ENCODE peak calls at places on chromosomes 11 and 22, in six cellular contexts. One of them, this sample, is unnamed.

GRCh38 chr11:86984701-86985100 is 29.5 kb upstream of the FZD4 start:
- DNase-seq in pancreas: no peak
- DNase-seq in tibial artery: no peak
- DNase-seq in epithelial cell of esophagus: no peak
- DNase-seq in PC-9: no peak
- DNase-seq in type B pancreatic cell: no peak
- DNase-seq in this sample: no peak

GRCh38 chr11:79321282-79321681 is 119.5 kb downstream of the TENM4 start:
- DNase-seq in pancreas: no peak
- DNase-seq in tibial artery: no peak
- DNase-seq in epithelial cell of esophagus: no peak
- DNase-seq in PC-9: no peak
- DNase-seq in type B pancreatic cell: no peak
- DNase-seq in this sample: no peak

GRCh38 chr11:116738975-116739374 is 33.8 kb downstream of the BUD13 start:
- DNase-seq in pancreas: no peak
- DNase-seq in tibial artery: no peak
- DNase-seq in epithelial cell of esophagus: no peak
- DNase-seq in PC-9: no peak
- DNase-seq in type B pancreatic cell: no peak
- DNase-seq in this sample: no peak

GRCh38 chr11:50174189-50174588 is 141.5 kb downstream of the OR4C45 start:
- DNase-seq in pancreas: no peak
- DNase-seq in tibial artery: no peak
- DNase-seq in epithelial cell of esophagus: peak
- DNase-seq in PC-9: no peak
- DNase-seq in type B pancreatic cell: no peak
- DNase-seq in this sample: peak

GRCh38 chr11:45818961-45819605 is 14.1 kb downstream of the SLC35C1 start:
- DNase-seq in pancreas: no peak
- DNase-seq in tibial artery: no peak
- DNase-seq in epithelial cell of esophagus: no peak
- DNase-seq in PC-9: no peak
- DNase-seq in type B pancreatic cell: no peak
- DNase-seq in this sample: no peak

GRCh38 chr11:35403765-35404396 is 15.5 kb downstream of the SLC1A2 start:
- DNase-seq in pancreas: no peak
- DNase-seq in tibial artery: no peak
- DNase-seq in epithelial cell of esophagus: no peak
- DNase-seq in PC-9: no peak
- DNase-seq in type B pancreatic cell: no peak
- DNase-seq in this sample: no peak

GRCh38 chr22:28898233-28898629 is 14.9 kb downstream of the ZNRF3 start:
- DNase-seq in pancreas: no peak
- DNase-seq in tibial artery: no peak
- DNase-seq in epithelial cell of esophagus: no peak
- DNase-seq in PC-9: no peak
- DNase-seq in type B pancreatic cell: no peak
- DNase-seq in this sample: no peak

GRCh38 chr11:116232364-116232801 is 540.4 kb downstream of the BUD13 start:
- DNase-seq in pancreas: no peak
- DNase-seq in tibial artery: no peak
- DNase-seq in epithelial cell of esophagus: no peak
- DNase-seq in PC-9: no peak
- DNase-seq in type B pancreatic cell: no peak
- DNase-seq in this sample: no peak

GRCh38 chr22:36900225-36900624 is 13.2 kb upstream of the CSF2RB start:
- DNase-seq in pancreas: no peak
- DNase-seq in tibial artery: no peak
- DNase-seq in epithelial cell of esophagus: no peak
- DNase-seq in PC-9: no peak
- DNase-seq in type B pancreatic cell: no peak
- DNase-seq in this sample: no peak

GRCh38 chr22:28798810-28799124 is 1.6 kb downstream of the XBP1 start:
- DNase-seq in pancreas: no peak
- DNase-seq in tibial artery: no peak
- DNase-seq in epithelial cell of esophagus: no peak
- DNase-seq in PC-9: no peak
- DNase-seq in type B pancreatic cell: no peak
- DNase-seq in this sample: no peak

GRCh38 chr11:101436511-101437142 is 147.2 kb downstream of the TRPC6 start:
- DNase-seq in pancreas: peak
- DNase-seq in tibial artery: no peak
- DNase-seq in epithelial cell of esophagus: peak
- DNase-seq in PC-9: peak
- DNase-seq in type B pancreatic cell: no peak
- DNase-seq in this sample: peak

GRCh38 chr11:31861011-31861410 is 49.9 kb upstream of the PAX6 start:
- DNase-seq in pancreas: no peak
- DNase-seq in tibial artery: no peak
- DNase-seq in epithelial cell of esophagus: no peak
- DNase-seq in PC-9: no peak
- DNase-seq in type B pancreatic cell: no peak
- DNase-seq in this sample: no peak

GRCh38 chr11:75174781-75175370 is 24.0 kb downstream of the SLCO2B1 start:
- DNase-seq in pancreas: no peak
- DNase-seq in tibial artery: peak
- DNase-seq in epithelial cell of esophagus: no peak
- DNase-seq in PC-9: no peak
- DNase-seq in type B pancreatic cell: no peak
- DNase-seq in this sample: no peak

GRCh38 chr11:9861860-9862725 is 198.2 kb downstream of the SWAP70 start:
- DNase-seq in pancreas: peak
- DNase-seq in tibial artery: peak
- DNase-seq in epithelial cell of esophagus: peak
- DNase-seq in PC-9: peak
- DNase-seq in type B pancreatic cell: no peak
- DNase-seq in this sample: peak

GRCh38 chr11:9265211-9266131 is at the start of gene DENND5A:
- DNase-seq in pancreas: peak
- DNase-seq in tibial artery: peak
- DNase-seq in epithelial cell of esophagus: peak
- DNase-seq in PC-9: peak
- DNase-seq in type B pancreatic cell: peak
- DNase-seq in this sample: peak

GRCh38 chr11:130738618-130739017 is 177.7 kb downstream of the SNX19 start:
- DNase-seq in pancreas: no peak
- DNase-seq in tibial artery: no peak
- DNase-seq in epithelial cell of esophagus: no peak
- DNase-seq in PC-9: no peak
- DNase-seq in type B pancreatic cell: no peak
- DNase-seq in this sample: no peak

GRCh38 chr11:65856689-65857499 is 1.1 kb downstream of the CFL1 start:
- DNase-seq in pancreas: peak
- DNase-seq in tibial artery: peak
- DNase-seq in epithelial cell of esophagus: peak
- DNase-seq in PC-9: peak
- DNase-seq in type B pancreatic cell: no peak
- DNase-seq in this sample: peak

GRCh38 chr11:293293-293851 is 4.4 kb downstream of the PGGHG start:
- DNase-seq in pancreas: no peak
- DNase-seq in tibial artery: peak
- DNase-seq in epithelial cell of esophagus: no peak
- DNase-seq in PC-9: no peak
- DNase-seq in type B pancreatic cell: no peak
- DNase-seq in this sample: no peak

GRCh38 chr11:66275984-66276612 is 1.9 kb upstream of the CNIH2 start:
- DNase-seq in pancreas: no peak
- DNase-seq in tibial artery: no peak
- DNase-seq in epithelial cell of esophagus: no peak
- DNase-seq in PC-9: no peak
- DNase-seq in type B pancreatic cell: no peak
- DNase-seq in this sample: no peak

GRCh38 chr22:27597703-27598444 is 203.7 kb downstream of the MN1 start:
- DNase-seq in pancreas: no peak
- DNase-seq in tibial artery: no peak
- DNase-seq in epithelial cell of esophagus: peak
- DNase-seq in PC-9: peak
- DNase-seq in type B pancreatic cell: no peak
- DNase-seq in this sample: peak

GRCh38 chr11:116596346-116597260 is 176.2 kb downstream of the BUD13 start:
- DNase-seq in pancreas: no peak
- DNase-seq in tibial artery: no peak
- DNase-seq in epithelial cell of esophagus: no peak
- DNase-seq in PC-9: no peak
- DNase-seq in type B pancreatic cell: no peak
- DNase-seq in this sample: no peak

GRCh38 chr11:15500643-15501042 is 385.9 kb downstream of the INSC start:
- DNase-seq in pancreas: no peak
- DNase-seq in tibial artery: no peak
- DNase-seq in epithelial cell of esophagus: no peak
- DNase-seq in PC-9: no peak
- DNase-seq in type B pancreatic cell: no peak
- DNase-seq in this sample: no peak

GRCh38 chr22:43542681-43543521 is 131.1 kb downstream of the MPPED1 start:
- DNase-seq in pancreas: no peak
- DNase-seq in tibial artery: no peak
- DNase-seq in epithelial cell of esophagus: no peak
- DNase-seq in PC-9: no peak
- DNase-seq in type B pancreatic cell: no peak
- DNase-seq in this sample: no peak

GRCh38 chr11:1307998-1308744 is 1.3 kb downstream of the TOLLIP start:
- DNase-seq in pancreas: peak
- DNase-seq in tibial artery: no peak
- DNase-seq in epithelial cell of esophagus: peak
- DNase-seq in PC-9: no peak
- DNase-seq in type B pancreatic cell: peak
- DNase-seq in this sample: no peak

GRCh38 chr22:17707526-17707925 is 66.7 kb downstream of the BID start:
- DNase-seq in pancreas: no peak
- DNase-seq in tibial artery: no peak
- DNase-seq in epithelial cell of esophagus: no peak
- DNase-seq in PC-9: no peak
- DNase-seq in type B pancreatic cell: no peak
- DNase-seq in this sample: no peak

GRCh38 chr11:86256608-86257007 is 12.1 kb downstream of the EED start:
- DNase-seq in pancreas: no peak
- DNase-seq in tibial artery: no peak
- DNase-seq in epithelial cell of esophagus: no peak
- DNase-seq in PC-9: no peak
- DNase-seq in type B pancreatic cell: no peak
- DNase-seq in this sample: no peak

GRCh38 chr11:134040386-134041297 is 28.2 kb upstream of the JAM3 start:
- DNase-seq in pancreas: no peak
- DNase-seq in tibial artery: no peak
- DNase-seq in epithelial cell of esophagus: peak
- DNase-seq in PC-9: no peak
- DNase-seq in type B pancreatic cell: no peak
- DNase-seq in this sample: peak

GRCh38 chr11:117315285-117316196 is 515 bp downstream of the BACE1 start:
- DNase-seq in pancreas: peak
- DNase-seq in tibial artery: no peak
- DNase-seq in epithelial cell of esophagus: no peak
- DNase-seq in PC-9: no peak
- DNase-seq in type B pancreatic cell: no peak
- DNase-seq in this sample: no peak

GRCh38 chr11:78646564-78647185 is 72.0 kb upstream of the NARS2 start:
- DNase-seq in pancreas: peak
- DNase-seq in tibial artery: no peak
- DNase-seq in epithelial cell of esophagus: peak
- DNase-seq in PC-9: peak
- DNase-seq in type B pancreatic cell: no peak
- DNase-seq in this sample: peak

GRCh38 chr22:49462291-49462690 is 365.4 kb downstream of the BRD1 start:
- DNase-seq in pancreas: no peak
- DNase-seq in tibial artery: no peak
- DNase-seq in epithelial cell of esophagus: no peak
- DNase-seq in PC-9: no peak
- DNase-seq in type B pancreatic cell: no peak
- DNase-seq in this sample: no peak

GRCh38 chr22:25623310-25623734 is 58.8 kb downstream of the GRK3 start:
- DNase-seq in pancreas: no peak
- DNase-seq in tibial artery: no peak
- DNase-seq in epithelial cell of esophagus: no peak
- DNase-seq in PC-9: no peak
- DNase-seq in type B pancreatic cell: no peak
- DNase-seq in this sample: no peak

GRCh38 chr11:119734788-119735187 is 5.8 kb upstream of the NECTIN1 start:
- DNase-seq in pancreas: no peak
- DNase-seq in tibial artery: no peak
- DNase-seq in epithelial cell of esophagus: no peak
- DNase-seq in PC-9: no peak
- DNase-seq in type B pancreatic cell: no peak
- DNase-seq in this sample: no peak

GRCh38 chr22:48974443-48975251 is 853.0 kb downstream of the BRD1 start:
- DNase-seq in pancreas: no peak
- DNase-seq in tibial artery: no peak
- DNase-seq in epithelial cell of esophagus: no peak
- DNase-seq in PC-9: no peak
- DNase-seq in type B pancreatic cell: peak
- DNase-seq in this sample: no peak

GRCh38 chr11:22633354-22633902 is 7.8 kb upstream of the FANCF start:
- DNase-seq in pancreas: no peak
- DNase-seq in tibial artery: no peak
- DNase-seq in epithelial cell of esophagus: peak
- DNase-seq in PC-9: no peak
- DNase-seq in type B pancreatic cell: no peak
- DNase-seq in this sample: no peak
- TF ChIP-seq CTCF in pancreas: no peak
- TF ChIP-seq CTCF in tibial artery: no peak
- TF ChIP-seq CTCF in epithelial cell of esophagus: peak
- TF ChIP-seq CTCF in PC-9: peak
- TF ChIP-seq CTCF in type B pancreatic cell: peak
- TF ChIP-seq CTCF in this sample: no peak

GRCh38 chr22:50625568-50626313 is 2.2 kb downstream of the ARSA start:
- DNase-seq in pancreas: peak
- DNase-seq in tibial artery: no peak
- DNase-seq in epithelial cell of esophagus: no peak
- DNase-seq in PC-9: no peak
- DNase-seq in type B pancreatic cell: peak
- DNase-seq in this sample: no peak
- TF ChIP-seq CTCF in pancreas: no peak
- TF ChIP-seq CTCF in tibial artery: no peak
- TF ChIP-seq CTCF in epithelial cell of esophagus: no peak
- TF ChIP-seq CTCF in PC-9: peak
- TF ChIP-seq CTCF in type B pancreatic cell: no peak
- TF ChIP-seq CTCF in this sample: peak

DNA sequence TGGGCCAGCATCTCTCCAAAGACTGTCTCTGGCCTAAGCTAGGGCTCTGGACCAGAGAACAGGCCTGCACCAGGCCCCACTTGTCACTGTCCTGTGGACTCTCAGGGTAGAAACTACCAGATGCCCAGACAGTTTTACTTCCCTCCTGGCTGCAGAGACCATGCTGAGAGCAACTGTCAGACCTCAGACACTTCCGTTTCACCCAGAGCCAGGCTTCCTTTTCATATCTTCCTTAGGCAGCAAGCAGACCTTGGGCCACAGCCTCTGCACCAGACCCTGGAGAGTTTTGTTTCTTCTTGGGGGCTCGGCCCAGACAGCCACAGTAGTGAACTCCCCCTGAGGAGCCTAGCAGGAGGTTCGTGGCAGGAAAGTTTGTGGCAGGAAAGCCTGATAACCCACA is 12.1 kb upstream of the FCHSD2 start:
- DNase-seq in pancreas: no peak
- DNase-seq in tibial artery: peak
- DNase-seq in epithelial cell of esophagus: no peak
- DNase-seq in PC-9: no peak
- DNase-seq in type B pancreatic cell: no peak
- DNase-seq in this sample: no peak
- TF ChIP-seq CTCF in pancreas: no peak
- TF ChIP-seq CTCF in tibial artery: no peak
- TF ChIP-seq CTCF in epithelial cell of esophagus: no peak
- TF ChIP-seq CTCF in PC-9: no peak
- TF ChIP-seq CTCF in type B pancreatic cell: no peak
- TF ChIP-seq CTCF in this sample: no peak

GRCh38 chr22:38239101-38239761 is 33.6 kb downstream of the TMEM184B start:
- DNase-seq in pancreas: peak
- DNase-seq in tibial artery: peak
- DNase-seq in epithelial cell of esophagus: peak
- DNase-seq in PC-9: peak
- DNase-seq in type B pancreatic cell: no peak
- DNase-seq in this sample: peak
- TF ChIP-seq CTCF in pancreas: no peak
- TF ChIP-seq CTCF in tibial artery: peak
- TF ChIP-seq CTCF in epithelial cell of esophagus: peak
- TF ChIP-seq CTCF in PC-9: no peak
- TF ChIP-seq CTCF in type B pancreatic cell: no peak
- TF ChIP-seq CTCF in this sample: no peak